ENCODE peak calls at places on chromosomes 6 and 20, in nine cellular contexts. Y is H1, C is stomach, K is esophagus muscularis mucosa, I is prostate gland, Q is HCT116, G is GM12878, O is transverse colon, F is sigmoid colon. U is an unnamed sample. For H3K4me1, the result is how much of the 10 kb centered on the place peaks cover.

GRCh38 chr6:150072201-150072600 is 3.3 kb upstream of the ULBP3 start:
- DNase-seq in K (no peak), I (peak), Y (no peak), C (peak), Q (peak), O (peak), F (no peak), G (no peak), U (no peak)

GRCh38 chr6:123415844-123416468 is 220.8 kb downstream of the TRDN start:
- DNase-seq in F (no peak), G (no peak), Y (no peak), O (peak), K (no peak), I (peak), C (peak), Q (peak), U (no peak)

GRCh38 chr6:170178561-170179477 is 112.1 kb downstream of the DLL1 start:
- DNase-seq in G (no peak), F (peak), I (peak), Q (no peak), K (peak), O (peak), C (peak), Y (no peak), U (peak)

GRCh38 chr20:59958123-59958522 is at the start of gene CDH26:
- DNase-seq in G (no peak), O (no peak), K (no peak), F (no peak), I (no peak), Q (no peak), Y (no peak), C (no peak), U (no peak)

GRCh38 chr6:5580736-5581568 is 319.6 kb downstream of the FARS2 start:
- DNase-seq in I (no peak), Y (no peak), C (no peak), K (no peak), Q (no peak), G (no peak), F (no peak), O (no peak), U (no peak)

GRCh38 chr6:149334682-149335160 is 17.2 kb downstream of the TAB2 start:
- DNase-seq in Y (no peak), Q (peak), C (peak), F (no peak), K (no peak), G (no peak), O (no peak), I (no peak), U (no peak)

GRCh38 chr20:42027746-42028268 is 409.6 kb upstream of the CHD6 start:
- DNase-seq in I (no peak), F (no peak), K (no peak), Y (no peak), C (no peak), O (no peak), Q (no peak), G (no peak), U (no peak)

GRCh38 chr6:28589234-28589951 is 63.7 kb downstream of the GPX5 start:
- DNase-seq in O (peak), C (no peak), Q (peak), I (no peak), G (peak), Y (peak), K (no peak), F (no peak), U (no peak)

GRCh38 chr6:34310846-34311245 is 62.0 kb upstream of the SMIM29 start:
- DNase-seq in C (no peak), O (no peak), Q (no peak), G (no peak), K (no peak), F (no peak), I (no peak), Y (no peak), U (no peak)

GRCh38 chr6:80126657-80127350 is 20.3 kb downstream of the BCKDHB start:
- DNase-seq in G (no peak), F (no peak), O (peak), Y (no peak), K (no peak), I (no peak), C (no peak), Q (no peak), U (no peak)

GRCh38 chr20:33568378-33569289 is 78.7 kb downstream of the CBFA2T2 start:
- DNase-seq in Y (peak), F (no peak), G (no peak), I (no peak), C (no peak), K (no peak), O (no peak), Q (no peak), U (no peak)

GRCh38 chr6:11414564-11414963 is 123.0 kb upstream of the TMEM170B start:
- DNase-seq in F (no peak), K (peak), G (peak), C (no peak), I (peak), O (no peak), Y (no peak), Q (peak), U (no peak)

GRCh38 chr6:138618168-138618567 is 118.9 kb upstream of the NHSL1 start:
- DNase-seq in K (no peak), I (no peak), C (no peak), G (no peak), Q (no peak), O (no peak), Y (no peak), F (no peak), U (no peak)

GRCh38 chr6:15901141-15902115 is 227.5 kb upstream of the MYLIP start:
- DNase-seq in G (peak), O (peak), C (no peak), F (no peak), K (no peak), Y (no peak), Q (no peak), I (no peak), U (no peak)

GRCh38 chr20:57619053-57619831 is 984 bp downstream of the ZBP1 start:
- DNase-seq in F (no peak), Q (no peak), O (peak), I (no peak), G (peak), Y (no peak), C (peak), K (no peak), U (peak)

GRCh38 chr6:48835421-48835958 is 627.6 kb downstream of the MMUT start:
- DNase-seq in G (no peak), C (no peak), Y (no peak), Q (no peak), I (no peak), F (no peak), O (no peak), K (no peak), U (no peak)

GRCh38 chr6:149999636-150000035 is 25.7 kb downstream of the RAET1L start:
- DNase-seq in I (no peak), O (no peak), Q (no peak), F (no peak), K (peak), G (no peak), Y (no peak), C (no peak), U (peak)

GRCh38 chr6:108581932-108582500 is 21.3 kb downstream of the FOXO3 start:
- DNase-seq in Q (no peak), Y (no peak), C (no peak), F (no peak), O (no peak), G (no peak), I (no peak), K (no peak), U (no peak)

GRCh38 chr20:19908586-19908985 is 108.6 kb upstream of the NAA20 start:
- DNase-seq in O (no peak), Y (no peak), F (no peak), I (no peak), C (no peak), K (no peak), Q (no peak), G (no peak), U (no peak)
- H3K4me1 ChIP-seq in O (under half), Y (under half), F (under half), I (under half), C (under half), K (under half), Q (under half), G (under half), U (under half)

GRCh38 chr20:53939554-53940355 is 130.6 kb downstream of the BCAS1 start:
- DNase-seq in I (peak), Q (peak), F (peak), K (peak), G (peak), C (peak), Y (peak), O (peak), U (peak)
- TF ChIP-seq POLR2AphosphoS5 in I (peak), Q (no peak), F (peak), K (no peak), G (no peak), C (no peak), Y (no peak), O (peak), U (no peak)

DNA sequence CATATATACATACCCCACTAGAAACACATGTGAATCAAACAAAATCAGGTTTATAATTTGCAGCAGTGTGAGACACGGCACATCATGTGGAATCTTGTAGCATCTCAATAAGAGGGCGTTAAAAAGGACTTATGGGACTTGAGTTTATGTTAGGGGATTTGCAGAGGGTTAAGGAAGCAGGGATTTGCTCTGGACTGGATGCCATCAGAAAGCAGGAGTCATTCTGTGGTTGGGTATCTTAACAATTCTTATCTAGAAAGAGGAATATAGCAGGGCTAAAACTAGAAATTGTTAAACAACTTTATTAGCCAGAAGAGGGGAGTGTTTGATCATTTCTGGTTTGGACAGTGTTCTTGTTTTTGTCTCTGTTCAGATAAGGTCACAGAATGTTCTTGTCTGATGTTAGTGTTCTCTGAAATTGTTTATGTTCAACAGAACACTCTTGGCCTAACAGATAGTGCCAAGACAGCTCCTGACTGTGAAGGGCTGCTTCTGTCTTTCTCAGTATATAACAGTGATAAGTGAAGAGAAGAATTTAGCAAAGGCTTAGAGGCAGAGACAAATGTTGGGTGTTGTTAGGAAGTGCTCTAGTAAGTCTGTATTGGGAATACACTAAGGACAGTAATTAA is 39.2 kb downstream of the LIN28B start:
- DNase-seq in C (no peak), K (no peak), G (no peak), Y (no peak), F (peak), Q (no peak), I (peak), O (no peak), U (no peak)
- TF ChIP-seq CTCF in C (no peak), K (peak), G (peak), Y (no peak), F (peak), Q (no peak), I (peak), O (no peak), U (no peak)

DNA sequence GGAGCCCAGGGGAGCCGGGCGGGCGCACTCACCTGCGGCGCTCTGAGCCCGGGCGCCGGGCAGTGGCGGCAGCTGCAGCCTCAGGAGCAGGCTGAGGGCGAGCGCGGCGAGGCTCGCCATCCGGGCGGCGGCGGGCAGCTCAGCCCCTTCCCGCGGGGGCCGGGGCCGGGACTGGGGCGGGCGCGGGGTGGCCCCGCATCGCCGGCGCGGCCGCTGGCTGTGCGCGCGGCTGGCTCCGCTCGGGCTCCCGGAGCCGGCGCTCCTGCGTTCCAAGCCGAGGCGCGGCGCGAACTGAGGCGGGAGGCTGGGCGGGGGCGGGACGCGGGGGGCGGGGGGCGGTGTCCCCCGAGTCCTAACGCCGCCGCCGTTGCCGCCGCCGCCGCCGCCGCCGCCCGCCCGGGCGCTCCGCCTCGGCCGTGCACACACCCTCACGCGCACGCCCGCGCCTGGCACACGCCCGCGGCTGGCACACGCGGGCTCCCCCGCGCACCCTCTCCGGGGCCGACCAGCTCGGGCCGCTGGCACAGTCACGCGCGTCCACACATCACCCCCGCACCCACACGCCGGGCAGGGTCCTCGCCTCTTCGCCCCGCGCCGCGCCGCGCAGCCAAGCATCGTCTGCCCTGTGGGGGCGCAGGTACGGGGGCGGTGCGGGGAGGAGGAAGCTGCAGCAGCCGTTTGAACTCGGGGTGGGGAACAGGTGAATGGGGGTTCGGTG is at the start of gene PTPRT:
- DNase-seq in Q (no peak), G (no peak), I (no peak), O (no peak), F (no peak), K (no peak), C (no peak), Y (no peak), U (no peak)
- H3K4me1 ChIP-seq in Q (under half), G (under half), I (under half), O (under half), F (under half), K (under half), C (under half), Y (under half), U (under half)

GRCh38 chr6:74434165-74434564 is 738.2 kb downstream of the CD109 start:
- DNase-seq in Y (no peak), F (no peak), Q (no peak), C (no peak), O (no peak), G (no peak), K (no peak), I (no peak), U (no peak)
- TF ChIP-seq POLR2AphosphoS5 in Y (no peak), F (peak), Q (no peak), C (no peak), O (no peak), G (no peak), K (peak), I (no peak), U (no peak)

GRCh38 chr6:10401632-10402223 is 13.1 kb downstream of the TFAP2A start:
- DNase-seq in F (no peak), C (no peak), K (no peak), Q (no peak), O (no peak), Y (no peak), G (no peak), I (no peak), U (no peak)
- TF ChIP-seq CTCF in F (no peak), C (no peak), K (no peak), Q (no peak), O (no peak), Y (no peak), G (no peak), I (no peak), U (no peak)